ENCODE peak calls at places on chromosome 14, in five cellular contexts. B is spleen, K is ovary, Z is brain microvascular endothelial cell, J is PC-9. E is an unnamed sample.

GRCh38 chr14:23559010-23559920 is 3.2 kb downstream of the THTPA start:
- DNase-seq in B (peak; percentile 88), K (no peak), Z (peak; percentile 30), J (no peak), E (no peak)

GRCh38 chr14:93175492-93175891 is 9.2 kb downstream of the MOAP1 start:
- DNase-seq in B (no peak), K (no peak), Z (no peak), J (no peak), E (no peak)

GRCh38 chr14:100408350-100409015 is 85.3 kb downstream of the SLC25A47 start:
- DNase-seq in B (no peak), K (no peak), Z (peak; percentile 91), J (no peak), E (no peak)

GRCh38 chr14:90651405-90651804 is 164.8 kb downstream of the TTC7B start:
- DNase-seq in B (no peak), K (no peak), Z (no peak), J (no peak), E (no peak)

GRCh38 chr14:23539209-23539866 is 12.2 kb downstream of the ZFHX2 start:
- DNase-seq in B (peak; percentile 64), K (no peak), Z (peak; percentile 17), J (no peak), E (no peak)

GRCh38 chr14:51759950-51760349 is 100.5 kb upstream of the GNG2 start:
- DNase-seq in B (no peak), K (no peak), Z (no peak), J (no peak), E (no peak)

GRCh38 chr14:29475641-29476040 is 452.0 kb downstream of the PRKD1 start:
- DNase-seq in B (no peak), K (no peak), Z (no peak), J (no peak), E (peak; percentile 7)

GRCh38 chr14:104797112-104798044 is 1.8 kb upstream of the AKT1 start:
- DNase-seq in B (no peak), K (no peak), Z (no peak), J (no peak), E (no peak)

GRCh38 chr14:53331247-53331646 is 178.1 kb upstream of the DDHD1 start:
- DNase-seq in B (no peak), K (no peak), Z (peak; percentile 78), J (no peak), E (peak; percentile 13)

GRCh38 chr14:80167793-80168448 is 43.4 kb downstream of the DIO2 start:
- DNase-seq in B (no peak), K (no peak), Z (no peak), J (no peak), E (no peak)

GRCh38 chr14:25003537-25003936 is 46.4 kb downstream of the STXBP6 start:
- DNase-seq in B (no peak), K (no peak), Z (peak; percentile 4), J (no peak), E (peak; percentile 28)

GRCh38 chr14:101535232-101535631 is 26.1 kb upstream of the DIO3 start:
- DNase-seq in B (no peak), K (no peak), Z (no peak), J (no peak), E (no peak)

GRCh38 chr14:34867199-34867598 is 8.0 kb downstream of the BAZ1A start:
- DNase-seq in B (no peak), K (no peak), Z (no peak), J (no peak), E (no peak)
- H3K36me3 ChIP-seq in B (no peaks in the 10 kb centered on the region), K (no peaks in the 10 kb centered on the region), Z (peaks cover 7% of the 10 kb centered on the region), J (no peaks in the 10 kb centered on the region), E (no peaks in the 10 kb centered on the region)

GRCh38 chr14:78835052-78835451 is 664.9 kb downstream of the NRXN3 start:
- DNase-seq in B (no peak), K (no peak), Z (no peak), J (no peak), E (no peak)

DNA sequence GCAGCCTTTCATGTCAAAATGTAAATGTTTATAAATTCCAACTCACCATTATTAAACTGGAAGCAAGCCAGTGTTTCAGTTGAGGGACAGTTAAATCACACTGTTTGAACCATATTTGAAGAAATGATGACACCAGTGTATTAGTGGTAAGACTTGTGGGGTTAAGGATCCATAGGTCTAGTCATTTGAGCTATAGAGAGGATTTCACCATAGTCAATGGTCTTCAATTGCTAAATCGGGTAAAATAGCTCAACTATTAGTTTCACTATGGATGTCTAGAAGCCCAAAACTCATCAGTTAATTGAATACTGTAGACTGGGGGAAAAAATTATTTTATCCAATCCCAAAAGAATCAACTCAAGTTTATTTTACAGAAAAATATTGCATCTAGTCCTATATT is 659.1 kb downstream of the NRXN3 start:
- DNase-seq in B (no peak), K (no peak), Z (no peak), J (no peak), E (no peak)
- TF ChIP-seq CTCF in B (no peak), K (no peak), Z (no peak), J (no peak), E (no peak)

GRCh38 chr14:99181804-99182520 is 90.0 kb downstream of the BCL11B start:
- DNase-seq in B (no peak), K (no peak), Z (no peak), J (no peak), E (no peak)

GRCh38 chr14:99181246-99181645 is 90.8 kb downstream of the BCL11B start:
- DNase-seq in B (no peak), K (no peak), Z (no peak), J (no peak), E (no peak)

GRCh38 chr14:99183716-99184115 is 88.3 kb downstream of the BCL11B start:
- DNase-seq in B (no peak), K (no peak), Z (no peak), J (no peak), E (no peak)

GRCh38 chr14:99183311-99183710 is 88.7 kb downstream of the BCL11B start:
- DNase-seq in B (no peak), K (no peak), Z (no peak), J (no peak), E (no peak)

DNA sequence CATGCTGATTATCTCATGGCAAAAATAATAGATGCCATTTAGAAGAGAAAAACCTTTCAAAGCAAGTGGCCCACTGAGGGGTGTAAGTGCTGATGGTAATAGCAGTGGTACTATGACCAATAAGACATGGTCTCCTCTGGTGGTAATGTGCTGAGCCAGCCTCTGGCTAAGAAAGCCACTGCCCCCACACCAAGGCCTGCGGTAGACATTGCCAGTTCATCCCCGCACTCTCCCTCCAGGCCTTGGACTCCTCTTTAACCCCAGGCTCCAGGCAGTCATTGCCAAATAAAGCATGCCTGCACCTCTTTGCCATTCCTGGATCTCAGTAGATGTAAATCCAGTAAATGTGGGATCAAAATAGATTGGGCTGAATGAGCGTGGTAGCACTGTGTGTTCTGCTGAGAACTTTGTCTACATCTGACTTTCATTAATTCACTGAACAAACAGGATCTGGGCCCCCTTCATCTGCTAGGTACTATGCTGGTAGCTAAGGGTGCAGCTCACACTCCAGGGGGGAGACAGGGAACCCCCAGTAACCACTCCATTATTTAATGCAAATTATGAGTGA is 89.4 kb downstream of the BCL11B start:
- DNase-seq in B (no peak), K (no peak), Z (no peak), J (no peak), E (no peak)
- H3K36me3 ChIP-seq in B (no peaks in the 10 kb centered on the region), K (no peaks in the 10 kb centered on the region), Z (no peaks in the 10 kb centered on the region), J (no peaks in the 10 kb centered on the region), E (no peaks in the 10 kb centered on the region)

GRCh38 chr14:49966304-49966809 is 73.5 kb downstream of the ARF6 start:
- DNase-seq in B (no peak), K (no peak), Z (no peak), J (no peak), E (no peak)
- TF ChIP-seq CTCF in B (no peak), K (no peak), Z (no peak), J (no peak), E (no peak)

GRCh38 chr14:61545716-61546455 is 149.4 kb upstream of the HIF1A start:
- DNase-seq in B (no peak), K (no peak), Z (no peak), J (no peak), E (no peak)
- H3K36me3 ChIP-seq in B (peaks cover 17% of the 10 kb centered on the region), K (no peaks in the 10 kb centered on the region), Z (no peaks in the 10 kb centered on the region), J (peaks cover 21% of the 10 kb centered on the region), E (no peaks in the 10 kb centered on the region)

GRCh38 chr14:67137744-67138371 is 51.4 kb upstream of the GARIN2 start:
- DNase-seq in B (no peak), K (no peak), Z (no peak), J (no peak), E (no peak)
- TF ChIP-seq CTCF in B (peak; percentile 35), K (no peak), Z (peak; percentile 49), J (peak; percentile 69), E (peak; percentile 53)

GRCh38 chr14:69632154-69632553 is 20.8 kb downstream of the SUSD6 start:
- DNase-seq in B (no peak), K (no peak), Z (no peak), J (no peak), E (no peak)

GRCh38 chr14:69626132-69626500 is 14.7 kb downstream of the SUSD6 start:
- DNase-seq in B (no peak), K (no peak), Z (no peak), J (no peak), E (no peak)

GRCh38 chr14:69631509-69631908 is 20.1 kb downstream of the SUSD6 start:
- DNase-seq in B (no peak), K (no peak), Z (peak; percentile 38), J (peak; percentile 61), E (no peak)

GRCh38 chr14:69632752-69633151 is 21.4 kb downstream of the SUSD6 start:
- DNase-seq in B (no peak), K (no peak), Z (no peak), J (no peak), E (no peak)

GRCh38 chr14:69629225-69630127 is 18.1 kb downstream of the SUSD6 start:
- DNase-seq in B (no peak), K (no peak), Z (no peak), J (no peak), E (no peak)
- H3K36me3 ChIP-seq in B (no peaks in the 10 kb centered on the region), K (no peaks in the 10 kb centered on the region), Z (no peaks in the 10 kb centered on the region), J (no peaks in the 10 kb centered on the region), E (no peaks in the 10 kb centered on the region)